ENCODE peak calls at places on chromosomes 12 and 14, in seven cellular contexts. I, T, U, M, Y, F and D are unnamed samples.

GRCh38 chr12:80590085-80590484 is 117.3 kb upstream of the MYF6 start:
- DNase-seq in I (no peak), T (no peak), U (no peak), M (no peak), Y (no peak), F (no peak), D (no peak)

GRCh38 chr12:112685321-112685720 is 106.2 kb upstream of the RPH3A start:
- DNase-seq in I (no peak), T (no peak), U (no peak), M (no peak), Y (no peak), F (no peak), D (no peak)

GRCh38 chr12:46217686-46218508 is 50.9 kb downstream of the SLC38A1 start:
- DNase-seq in I (no peak), T (no peak), U (peak), M (no peak), Y (peak), F (no peak), D (no peak)

GRCh38 chr12:65603428-65604351 is 220.6 kb upstream of the HMGA2 start:
- DNase-seq in I (peak), T (peak), U (peak), M (peak), Y (no peak), F (no peak), D (no peak)

GRCh38 chr14:57865450-57866198 is at the start of gene SLC35F4:
- DNase-seq in I (no peak), T (no peak), U (no peak), M (no peak), Y (no peak), F (peak), D (no peak)

GRCh38 chr14:46920542-46920941 is 269.0 kb upstream of the RPL10L start:
- DNase-seq in I (no peak), T (no peak), U (no peak), M (no peak), Y (no peak), F (no peak), D (no peak)

GRCh38 chr14:22263961-22264360 is 325.1 kb downstream of the DAD1 start:
- DNase-seq in I (no peak), T (no peak), U (no peak), M (no peak), Y (no peak), F (no peak), D (no peak)

GRCh38 chr12:130560321-130560720 is 155.8 kb downstream of the RIMBP2 start:
- DNase-seq in I (no peak), T (no peak), U (no peak), M (no peak), Y (no peak), F (no peak), D (no peak)

GRCh38 chr14:64771161-64771560 is 66.9 kb downstream of the PLEKHG3 start:
- DNase-seq in I (no peak), T (no peak), U (no peak), M (no peak), Y (no peak), F (no peak), D (no peak)

GRCh38 chr12:32139064-32139421 is 32.4 kb downstream of the BICD1 start:
- DNase-seq in I (no peak), T (peak), U (peak), M (no peak), Y (peak), F (no peak), D (no peak)

GRCh38 chr14:74647834-74648361 is 35.9 kb upstream of the LTBP2 start:
- DNase-seq in I (no peak), T (no peak), U (no peak), M (no peak), Y (no peak), F (no peak), D (no peak)